ENCODE peak calls at places on chromosomes 5 and 9, in eight cellular contexts. W is HEK293T; M is putamen; Y is BJ; C is pancreas; Q is activated naive CD8-positive, alpha-beta T cell treated with anti-CD3 and anti-CD28 coated beads, Interleukin-2, amount 50 U/mL, for 24 hours; E is LoVo; G is HTR-8/SVneo. Z is an unnamed sample.

GRCh38 chr5:10654566-10654965 is 90.7 kb downstream of the ANKRD33B start:
- DNase-seq in G (no peak), W (no peak), Q (no peak), C (no peak), E (no peak), M (no peak), Y (no peak), Z (no peak)

GRCh38 chr5:158422653-158423505 is 563.9 kb upstream of the CLINT1 start:
- DNase-seq in G (no peak), Q (no peak), E (no peak), C (no peak), M (no peak), W (no peak), Y (no peak), Z (no peak)

GRCh38 chr9:124332321-124332720 is 74.6 kb downstream of the NEK6 start:
- DNase-seq in G (no peak), Q (no peak), C (no peak), Y (no peak), M (no peak), W (no peak), E (no peak), Z (no peak)

GRCh38 chr9:90870646-90871326 is 69.2 kb downstream of the SYK start:
- DNase-seq in C (no peak), Q (peak), W (peak), M (peak), E (peak), Y (peak), G (peak), Z (peak)

GRCh38 chr5:56382896-56383295 is 149.8 kb upstream of the ANKRD55 start:
- DNase-seq in C (no peak), E (no peak), Q (no peak), W (no peak), Y (no peak), M (no peak), G (no peak), Z (no peak)

GRCh38 chr5:33736510-33736909 is 155.3 kb downstream of the ADAMTS12 start:
- DNase-seq in M (no peak), C (no peak), W (no peak), Y (peak), Q (no peak), G (peak), E (no peak), Z (no peak)

GRCh38 chr5:72121753-72122445 is 14.6 kb downstream of the MAP1B start:
- DNase-seq in W (no peak), E (no peak), Q (no peak), G (no peak), M (no peak), C (no peak), Y (no peak), Z (no peak)

GRCh38 chr5:139637438-139638089 is 10.6 kb upstream of the CXXC5 start:
- DNase-seq in Y (no peak), C (peak), G (no peak), Q (peak), E (no peak), W (peak), M (peak), Z (peak)

GRCh38 chr9:85172001-85172978 is 502.8 kb downstream of the NTRK2 start:
- DNase-seq in Q (no peak), Y (no peak), E (no peak), W (no peak), C (no peak), G (no peak), M (no peak), Z (no peak)

GRCh38 chr5:172284275-172284971 is 859 bp upstream of the UBTD2 start:
- DNase-seq in Q (no peak), Y (no peak), W (no peak), C (peak), E (peak), M (no peak), G (peak), Z (peak)

GRCh38 chr9:93200989-93201339 is 17.0 kb downstream of the WNK2 start:
- DNase-seq in W (no peak), G (no peak), C (no peak), E (no peak), Y (no peak), Q (no peak), M (no peak), Z (no peak)

GRCh38 chr9:126526218-126527108 is 87.3 kb upstream of the LMX1B start:
- DNase-seq in G (no peak), E (no peak), Q (no peak), M (no peak), C (no peak), Y (no peak), W (no peak), Z (no peak)

GRCh38 chr5:176784218-176785165 is 25.9 kb upstream of the UNC5A start:
- DNase-seq in Q (no peak), W (no peak), C (peak), Y (peak), G (peak), E (peak), M (no peak), Z (no peak)

GRCh38 chr5:21573915-21574314 is 1279.2 kb downstream of the CDH12 start:
- DNase-seq in W (no peak), Q (no peak), E (no peak), C (no peak), G (no peak), M (peak), Y (no peak), Z (no peak)

GRCh38 chr5:179326176-179326997 is 18.9 kb downstream of the ADAMTS2 start:
- DNase-seq in E (no peak), W (no peak), Y (peak), Q (no peak), G (no peak), M (no peak), C (peak), Z (no peak)

GRCh38 chr5:150296496-150296895 is 6.2 kb downstream of the ARSI start:
- DNase-seq in G (no peak), Y (no peak), Q (no peak), M (no peak), C (no peak), E (no peak), W (no peak), Z (no peak)

GRCh38 chr9:130825051-130825651 is 9.9 kb upstream of the ABL1 start:
- DNase-seq in E (no peak), G (peak), Y (no peak), W (peak), M (no peak), Q (no peak), C (no peak), Z (no peak)

GRCh38 chr5:173472784-173473278 is 143.6 kb downstream of the BOD1 start:
- DNase-seq in E (no peak), M (peak), Q (no peak), C (no peak), Y (no peak), G (no peak), W (no peak), Z (no peak)

GRCh38 chr5:145056805-145057204 is 778.3 kb downstream of the PRELID2 start:
- DNase-seq in M (no peak), Q (no peak), C (no peak), Y (no peak), W (no peak), E (no peak), G (peak), Z (no peak)

GRCh38 chr5:138961221-138961620 is 86.1 kb upstream of the LRRTM2 start:
- DNase-seq in G (no peak), W (no peak), C (no peak), M (no peak), E (no peak), Y (no peak), Q (no peak), Z (no peak)

GRCh38 chr9:134375011-134375390 is 48.7 kb downstream of the RXRA start:
- DNase-seq in Q (no peak), C (peak), M (no peak), G (no peak), E (no peak), W (no peak), Y (no peak), Z (no peak)

GRCh38 chr9:133844876-133845658 is 106.9 kb upstream of the SARDH start:
- DNase-seq in Y (no peak), W (no peak), C (no peak), Q (no peak), M (peak), G (peak), E (no peak), Z (peak)

GRCh38 chr9:15725953-15726352 is 173.1 kb downstream of the CCDC171 start:
- DNase-seq in G (no peak), Q (no peak), Y (peak), C (no peak), M (no peak), W (no peak), E (no peak), Z (no peak)

GRCh38 chr9:123069010-123069481 is 35.6 kb downstream of the GPR21 start:
- DNase-seq in Y (peak), W (no peak), C (no peak), E (no peak), M (no peak), Q (no peak), G (no peak), Z (no peak)

GRCh38 chr5:18778226-18778625 is 1144.0 kb downstream of the TAF11L14 start:
- DNase-seq in M (peak), E (no peak), Q (no peak), Y (no peak), G (no peak), W (no peak), C (no peak), Z (no peak)

GRCh38 chr5:180873628-180874520 is 12.8 kb upstream of the ZFP62 start:
- DNase-seq in M (no peak), C (no peak), G (no peak), Q (no peak), Y (no peak), E (no peak), W (no peak), Z (peak)

GRCh38 chr5:178590141-178590923 is at the start of gene COL23A1:
- DNase-seq in C (peak), G (peak), Q (peak), M (no peak), E (no peak), W (peak), Y (no peak), Z (peak)

GRCh38 chr5:77651343-77651742 is 12.8 kb upstream of the OTP start:
- DNase-seq in M (no peak), Y (no peak), Q (no peak), W (no peak), G (no peak), E (no peak), C (no peak), Z (no peak)

GRCh38 chr5:108528655-108529054 is 146.8 kb upstream of the FBXL17 start:
- DNase-seq in M (no peak), Y (no peak), Q (no peak), C (no peak), E (no peak), G (no peak), W (no peak), Z (no peak)

GRCh38 chr9:116196806-116197205 is 43.2 kb downstream of the PAPPA start:
- DNase-seq in C (no peak), Y (no peak), E (no peak), Q (no peak), G (no peak), W (no peak), M (no peak), Z (no peak)

GRCh38 chr9:113558632-113559502 is 95.3 kb downstream of the RGS3 start:
- DNase-seq in G (no peak), C (peak), E (no peak), Q (no peak), Y (no peak), M (no peak), W (no peak), Z (no peak)

GRCh38 chr9:1726993-1727759 is 288.0 kb upstream of the SMARCA2 start:
- DNase-seq in G (no peak), Y (no peak), E (no peak), W (peak), C (no peak), M (no peak), Q (no peak), Z (peak)

GRCh38 chr9:72633966-72634365 is 112.6 kb downstream of the TMC1 start:
- DNase-seq in C (no peak), Q (peak), M (peak), W (no peak), Y (peak), E (no peak), G (no peak), Z (peak)

GRCh38 chr5:78560000-78560399 is 88.6 kb downstream of the LHFPL2 start:
- DNase-seq in E (no peak), W (no peak), C (no peak), G (no peak), Y (no peak), Q (no peak), M (no peak), Z (peak)

GRCh38 chr9:88991066-88992030 is at the start of gene S1PR3:
- DNase-seq in Y (no peak), E (no peak), G (peak), Q (peak), C (peak), W (peak), M (no peak), Z (peak)

GRCh38 chr9:123062306-123063171 is 29.1 kb downstream of the GPR21 start:
- DNase-seq in Q (no peak), G (no peak), Y (no peak), M (no peak), W (no peak), C (no peak), E (no peak), Z (no peak)

GRCh38 chr9:99294850-99295461 is 72.9 kb downstream of the SEC61B start:
- DNase-seq in G (peak), Q (no peak), C (no peak), W (peak), E (no peak), M (no peak), Y (no peak), Z (no peak)

GRCh38 chr5:96344678-96345612 is 88.1 kb downstream of the PCSK1 start:
- DNase-seq in Y (no peak), Q (no peak), G (peak), C (no peak), M (peak), W (peak), E (peak), Z (peak)

GRCh38 chr5:181036816-181037364 is 3.2 kb upstream of the BTNL9 start:
- DNase-seq in M (no peak), E (no peak), C (no peak), Y (no peak), Q (no peak), W (no peak), G (no peak), Z (no peak)